ENCODE peak calls at places on chromosomes 4 and X, in nine cellular contexts. W, V, J, R, G, C, I, Y and U are unnamed samples.

GRCh38 chr4:51831133-51831532 is 11.8 kb upstream of the DCUN1D4 start:
- DNase-seq in V (no peak), I (peak), J (peak), W (peak), Y (peak), G (peak), R (peak), C (peak), U (peak)

GRCh38 chr4:36269116-36269515 is 12.3 kb upstream of the DTHD1 start:
- DNase-seq in I (peak), V (no peak), Y (no peak), R (no peak), J (no peak), W (no peak), G (no peak), C (no peak), U (no peak)

GRCh38 chr4:122930877-122931276 is 8.5 kb upstream of the NUDT6 start:
- DNase-seq in J (no peak), Y (peak), C (no peak), V (no peak), G (no peak), I (no peak), R (no peak), W (no peak), U (no peak)

GRCh38 chr4:23889814-23890269 is at the start of gene PPARGC1A:
- DNase-seq in Y (peak), C (no peak), J (peak), R (peak), I (no peak), V (no peak), W (peak), G (peak), U (peak)

GRCh38 chrX:799808-800207 is 169.2 kb downstream of the SHOX start:
- DNase-seq in R (no peak), I (no peak), J (no peak), Y (no peak), C (no peak), G (no peak), V (no peak), W (no peak), U (no peak)

GRCh38 chr4:38663021-38663800 is 788 bp upstream of the KLF3 start:
- DNase-seq in R (no peak), J (peak), W (no peak), V (no peak), I (peak), C (peak), G (no peak), Y (peak), U (no peak)

GRCh38 chr4:108160741-108161352 is 7.9 kb downstream of the LEF1 start:
- DNase-seq in G (no peak), Y (no peak), V (no peak), J (no peak), I (no peak), R (no peak), W (no peak), C (no peak), U (no peak)

GRCh38 chrX:35351212-35351611 is 408.6 kb downstream of the FAM47B start:
- DNase-seq in C (no peak), V (no peak), J (no peak), R (no peak), G (no peak), I (no peak), W (no peak), Y (no peak), U (no peak)

GRCh38 chrX:67555578-67556203 is 11.9 kb downstream of the AR start:
- DNase-seq in G (no peak), R (no peak), Y (no peak), J (no peak), W (peak), V (no peak), C (no peak), I (no peak), U (peak)